ENCODE peak calls at places on chromosomes 5 and 9, in four cellular contexts. One of them, this sample, is unnamed.

GRCh38 chr5:150252489-150252888 is 37.1 kb downstream of the CAMK2A start:
- DNase-seq in fibroblast of lung: no peak
- DNase-seq in HL-60: no peak
- DNase-seq in lower lobe of right lung: no peak
- DNase-seq in this sample: no peak

GRCh38 chr5:124744170-124744911 is 2.1 kb downstream of the ZNF608 start:
- DNase-seq in fibroblast of lung: peak
- DNase-seq in HL-60: no peak
- DNase-seq in lower lobe of right lung: peak
- DNase-seq in this sample: no peak

GRCh38 chr5:83265318-83265717 is 188.0 kb downstream of the XRCC4 start:
- DNase-seq in fibroblast of lung: peak
- DNase-seq in HL-60: no peak
- DNase-seq in lower lobe of right lung: no peak
- DNase-seq in this sample: peak

GRCh38 chr5:36602711-36603321 is 3.6 kb upstream of the SLC1A3 start:
- DNase-seq in fibroblast of lung: no peak
- DNase-seq in HL-60: peak
- DNase-seq in lower lobe of right lung: peak
- DNase-seq in this sample: no peak

GRCh38 chr9:98479967-98480847 is 224.8 kb upstream of the TBC1D2 start:
- DNase-seq in fibroblast of lung: peak
- DNase-seq in HL-60: no peak
- DNase-seq in lower lobe of right lung: no peak
- DNase-seq in this sample: no peak

GRCh38 chr9:2645569-2645968 is 24.0 kb downstream of the VLDLR start:
- DNase-seq in fibroblast of lung: no peak
- DNase-seq in HL-60: no peak
- DNase-seq in lower lobe of right lung: no peak
- DNase-seq in this sample: no peak

GRCh38 chr9:21761309-21761901 is 41.0 kb upstream of the MTAP start:
- DNase-seq in fibroblast of lung: peak
- DNase-seq in HL-60: no peak
- DNase-seq in lower lobe of right lung: no peak
- DNase-seq in this sample: peak

GRCh38 chr5:1399737-1400136 is 45.5 kb downstream of the SLC6A3 start:
- DNase-seq in fibroblast of lung: no peak
- DNase-seq in HL-60: no peak
- DNase-seq in lower lobe of right lung: peak
- DNase-seq in this sample: no peak

GRCh38 chr5:10034008-10034407 is 215.7 kb downstream of the ATPSCKMT start:
- DNase-seq in fibroblast of lung: no peak
- DNase-seq in HL-60: no peak
- DNase-seq in lower lobe of right lung: no peak
- DNase-seq in this sample: no peak

GRCh38 chr5:75831561-75831960 is 114.3 kb upstream of the POC5 start:
- DNase-seq in fibroblast of lung: no peak
- DNase-seq in HL-60: no peak
- DNase-seq in lower lobe of right lung: no peak
- DNase-seq in this sample: no peak

GRCh38 chr5:148860599-148860998 is 34.2 kb downstream of the ADRB2 start:
- DNase-seq in fibroblast of lung: no peak
- DNase-seq in HL-60: no peak
- DNase-seq in lower lobe of right lung: no peak
- DNase-seq in this sample: no peak

GRCh38 chr9:24434183-24434582 is 111.5 kb downstream of the IZUMO3 start:
- DNase-seq in fibroblast of lung: no peak
- DNase-seq in HL-60: no peak
- DNase-seq in lower lobe of right lung: no peak
- DNase-seq in this sample: no peak

GRCh38 chr9:97632406-97632991 is 669 bp downstream of the TSTD2 start:
- DNase-seq in fibroblast of lung: peak
- DNase-seq in HL-60: no peak
- DNase-seq in lower lobe of right lung: peak
- DNase-seq in this sample: peak

GRCh38 chr9:111287127-111287526 is 42.9 kb downstream of the OR2K2 start:
- DNase-seq in fibroblast of lung: peak
- DNase-seq in HL-60: no peak
- DNase-seq in lower lobe of right lung: no peak
- DNase-seq in this sample: peak

GRCh38 chr9:93673271-93673843 is 97.0 kb downstream of the PHF2 start:
- DNase-seq in fibroblast of lung: no peak
- DNase-seq in HL-60: no peak
- DNase-seq in lower lobe of right lung: no peak
- DNase-seq in this sample: no peak

GRCh38 chr9:105299190-105299854 is 54.9 kb downstream of the SLC44A1 start:
- DNase-seq in fibroblast of lung: peak
- DNase-seq in HL-60: no peak
- DNase-seq in lower lobe of right lung: no peak
- DNase-seq in this sample: peak

GRCh38 chr5:179192891-179193470 is 132.8 kb downstream of the ZNF354C start:
- DNase-seq in fibroblast of lung: no peak
- DNase-seq in HL-60: no peak
- DNase-seq in lower lobe of right lung: peak
- DNase-seq in this sample: no peak

GRCh38 chr5:32362527-32362926 is 49.8 kb upstream of the MTMR12 start:
- DNase-seq in fibroblast of lung: no peak
- DNase-seq in HL-60: no peak
- DNase-seq in lower lobe of right lung: no peak
- DNase-seq in this sample: no peak
- H3K4me3 ChIP-seq in fibroblast of lung: no peak
- H3K4me3 ChIP-seq in HL-60: no peak
- H3K4me3 ChIP-seq in lower lobe of right lung: no peak
- H3K4me3 ChIP-seq in this sample: no peak

GRCh38 chr5:7808998-7809397 is 41.9 kb downstream of the CFAP90 start:
- DNase-seq in fibroblast of lung: no peak
- DNase-seq in HL-60: no peak
- DNase-seq in lower lobe of right lung: no peak
- DNase-seq in this sample: no peak

GRCh38 chr5:7802855-7803254 is 48.1 kb downstream of the CFAP90 start:
- DNase-seq in fibroblast of lung: no peak
- DNase-seq in HL-60: peak
- DNase-seq in lower lobe of right lung: no peak
- DNase-seq in this sample: no peak

GRCh38 chr5:7801898-7802614 is 48.9 kb downstream of the CFAP90 start:
- DNase-seq in fibroblast of lung: no peak
- DNase-seq in HL-60: no peak
- DNase-seq in lower lobe of right lung: no peak
- DNase-seq in this sample: no peak

GRCh38 chr5:7805379-7805778 is 45.6 kb downstream of the CFAP90 start:
- DNase-seq in fibroblast of lung: no peak
- DNase-seq in HL-60: peak
- DNase-seq in lower lobe of right lung: no peak
- DNase-seq in this sample: no peak
- TF ChIP-seq CTCF in fibroblast of lung: no peak
- TF ChIP-seq CTCF in HL-60: no peak
- TF ChIP-seq CTCF in lower lobe of right lung: no peak
- TF ChIP-seq CTCF in this sample: peak

GRCh38 chr5:141814064-141814982 is 63.9 kb downstream of the PCDH1 start:
- DNase-seq in fibroblast of lung: no peak
- DNase-seq in HL-60: peak
- DNase-seq in lower lobe of right lung: peak
- DNase-seq in this sample: no peak
- H3K4me3 ChIP-seq in fibroblast of lung: no peak
- H3K4me3 ChIP-seq in HL-60: no peak
- H3K4me3 ChIP-seq in lower lobe of right lung: no peak
- H3K4me3 ChIP-seq in this sample: no peak

DNA sequence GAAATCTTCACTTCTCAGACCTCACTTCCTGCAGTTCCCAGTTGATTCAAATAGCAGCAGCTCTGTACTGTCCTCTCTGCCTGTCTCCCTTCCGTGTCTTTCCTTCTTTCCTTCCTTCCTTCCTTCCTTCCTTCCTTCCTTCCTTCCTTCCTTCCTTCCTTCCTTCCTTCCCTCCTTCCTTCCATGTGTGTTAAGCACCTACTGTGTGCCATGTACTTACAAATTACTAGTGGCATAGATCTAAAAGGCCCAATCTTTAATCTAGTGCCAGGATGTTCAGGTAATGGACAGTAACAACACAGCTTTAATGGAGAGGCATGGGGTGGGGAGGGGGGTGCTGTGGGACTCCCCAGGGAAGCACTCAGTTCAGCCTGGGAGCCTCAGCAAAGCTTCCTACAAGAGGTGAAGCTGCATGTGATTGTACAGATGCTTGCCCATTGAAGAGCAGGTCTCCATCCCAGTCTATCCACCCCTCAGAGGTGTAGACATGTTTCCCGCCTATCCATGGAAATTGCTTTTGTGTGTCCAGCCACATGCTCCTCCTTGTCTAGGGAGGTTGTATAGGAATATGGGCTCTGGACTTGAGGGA is 106.0 kb downstream of the RGS3 start:
- DNase-seq in fibroblast of lung: no peak
- DNase-seq in HL-60: no peak
- DNase-seq in lower lobe of right lung: no peak
- DNase-seq in this sample: no peak
- TF ChIP-seq CTCF in fibroblast of lung: no peak
- TF ChIP-seq CTCF in HL-60: no peak
- TF ChIP-seq CTCF in lower lobe of right lung: no peak
- TF ChIP-seq CTCF in this sample: no peak

GRCh38 chr5:90475436-90475980 is 844 bp downstream of the POLR3G start:
- DNase-seq in fibroblast of lung: no peak
- DNase-seq in HL-60: no peak
- DNase-seq in lower lobe of right lung: no peak
- DNase-seq in this sample: no peak
- H3K4me3 ChIP-seq in fibroblast of lung: peak
- H3K4me3 ChIP-seq in HL-60: peak
- H3K4me3 ChIP-seq in lower lobe of right lung: peak
- H3K4me3 ChIP-seq in this sample: peak